ENCODE peak calls at places on chromosome 16, in seven cellular contexts. V, O, M, J, E, D and S are unnamed samples.

GRCh38 chr16:9372934-9373890 is 281.8 kb downstream of the HAPSTR1 start:
- DNase-seq in O (no peak), J (no peak), E (no peak), V (no peak), D (no peak), M (no peak), S (no peak)

GRCh38 chr16:27429981-27430441 is 28.0 kb downstream of the IL21R start:
- DNase-seq in J (no peak), E (no peak), O (no peak), M (no peak), V (no peak), D (no peak), S (no peak)

GRCh38 chr16:46763147-46763546 is 15.0 kb upstream of the MYLK3 start:
- DNase-seq in D (peak; percentile 79), V (peak; percentile 61), E (no peak), O (no peak), J (no peak), M (no peak), S (no peak)

GRCh38 chr16:6484931-6485330 is 847.7 kb upstream of the RBFOX1 start:
- DNase-seq in M (no peak), D (no peak), O (no peak), E (no peak), J (no peak), V (no peak), S (no peak)

GRCh38 chr16:64308721-64309120 is 813.1 kb downstream of the CDH11 start:
- DNase-seq in E (no peak), M (no peak), J (no peak), V (no peak), O (no peak), D (no peak), S (no peak)

GRCh38 chr16:73315645-73316044 is 267.7 kb upstream of the ZFHX3 start:
- DNase-seq in D (no peak), E (no peak), M (no peak), O (no peak), J (no peak), V (no peak), S (no peak)

GRCh38 chr16:89048871-89049422 is 44.7 kb upstream of the ACSF3 start:
- DNase-seq in O (no peak), D (peak; percentile 14), J (no peak), E (peak; percentile 19), V (no peak), M (no peak), S (peak; percentile 6)

GRCh38 chr16:397736-398332 is 835 bp downstream of the NME4 start:
- DNase-seq in O (peak; percentile 78), J (no peak), E (peak; percentile 78), V (no peak), M (peak; percentile 36), D (peak; percentile 74), S (peak; percentile 79)

GRCh38 chr16:67016681-67017450 is 12.1 kb upstream of the CBFB start:
- DNase-seq in M (no peak), J (no peak), O (no peak), V (no peak), E (peak; percentile 10), D (no peak), S (peak; percentile 18)

GRCh38 chr16:3170440-3171180 is 17.4 kb upstream of the OR1F1 start:
- DNase-seq in V (no peak), E (no peak), O (no peak), J (no peak), D (no peak), M (peak; percentile 35), S (no peak)

GRCh38 chr16:65012357-65012756 is 109.5 kb downstream of the CDH11 start:
- DNase-seq in O (no peak), D (no peak), E (no peak), V (no peak), J (no peak), M (no peak), S (no peak)

GRCh38 chr16:10165643-10166042 is 16.6 kb downstream of the GRIN2A start:
- DNase-seq in V (no peak), J (no peak), M (no peak), O (no peak), D (no peak), E (no peak), S (no peak)

GRCh38 chr16:68490829-68491575 is 42.7 kb upstream of the SMPD3 start:
- DNase-seq in V (peak; percentile 17), J (no peak), E (peak; percentile 74), O (peak; percentile 84), M (no peak), D (no peak), S (peak; percentile 59)

GRCh38 chr16:1613240-1613639 is 1.1 kb downstream of the CRAMP1 start:
- DNase-seq in M (peak; percentile 11), J (no peak), E (no peak), D (no peak), V (no peak), O (peak; percentile 5), S (peak; percentile 16)

GRCh38 chr16:23384878-23385277 is 68.1 kb downstream of the COG7 start:
- DNase-seq in M (no peak), E (peak; percentile 2), J (no peak), V (no peak), O (no peak), D (no peak), S (no peak)

GRCh38 chr16:11359370-11359769 is 14.1 kb downstream of the RMI2 start:
- DNase-seq in V (no peak), O (peak; percentile 86), E (no peak), J (no peak), M (no peak), D (no peak), S (no peak)

GRCh38 chr16:11310997-11311561 is 29.9 kb upstream of the PRM1 start:
- DNase-seq in M (peak; percentile 80), V (no peak), D (no peak), J (no peak), O (no peak), E (no peak), S (no peak)

GRCh38 chr16:11583889-11584565 is 2.7 kb downstream of the LITAF start:
- DNase-seq in V (no peak), E (no peak), M (peak; percentile 32), D (no peak), O (peak; percentile 37), J (no peak), S (peak; percentile 61)

GRCh38 chr16:78782572-78782971 is 683.1 kb downstream of the WWOX start:
- DNase-seq in V (no peak), D (no peak), O (no peak), M (no peak), E (no peak), J (no peak), S (no peak)

GRCh38 chr16:31050280-31051030 is 17.1 kb downstream of the STX4 start:
- DNase-seq in M (no peak), O (no peak), J (no peak), E (no peak), V (no peak), D (no peak), S (no peak)

GRCh38 chr16:9360075-9360474 is 268.6 kb downstream of the HAPSTR1 start:
- DNase-seq in E (no peak), J (no peak), O (no peak), V (no peak), M (no peak), D (no peak), S (no peak)

GRCh38 chr16:50808929-50809538 is 67.1 kb downstream of the CYLD start:
- DNase-seq in J (no peak), O (no peak), V (no peak), E (no peak), M (no peak), D (no peak), S (no peak)

GRCh38 chr16:14278749-14279148 is 207.6 kb downstream of the MRTFB start:
- DNase-seq in O (no peak), J (no peak), V (no peak), E (no peak), D (no peak), M (no peak), S (no peak)

GRCh38 chr16:83806036-83806435 is 1.7 kb upstream of the HSBP1 start:
- DNase-seq in M (no peak), D (no peak), O (no peak), J (no peak), E (no peak), V (no peak), S (no peak)

GRCh38 chr16:85246473-85246872 is 134.2 kb upstream of the CIBAR2 start:
- DNase-seq in M (no peak), O (no peak), D (no peak), J (peak; percentile 37), E (no peak), V (no peak), S (no peak)

GRCh38 chr16:56331915-56332314 is 93.4 kb downstream of the AMFR start:
- DNase-seq in V (no peak), M (no peak), D (no peak), E (no peak), O (no peak), J (no peak), S (no peak)

GRCh38 chr16:87563714-87564523 is 38.4 kb upstream of the JPH3 start:
- DNase-seq in O (no peak), J (no peak), M (no peak), E (no peak), D (no peak), V (no peak), S (no peak)

GRCh38 chr16:17474037-17474436 is 3.3 kb upstream of the XYLT1 start:
- DNase-seq in V (no peak), D (no peak), J (no peak), E (no peak), M (peak; percentile 11), O (no peak), S (no peak)

GRCh38 chr16:1379054-1379862 is 27.5 kb downstream of the GNPTG start:
- DNase-seq in J (peak; percentile 43), V (peak; percentile 41), E (peak; percentile 79), M (peak; percentile 66), D (peak; percentile 84), O (peak; percentile 77), S (peak; percentile 71)